ENCODE peak calls at places on chromosomes 5 and 9, in ten cellular contexts. C is stomach, R is H1, N is IMR-90, V is body of pancreas, P is ovary, Y is transverse colon, Q is HCT116, B is sigmoid colon, E is uterus. Z is an unnamed sample.

GRCh38 chr5:95317687-95318086 is 32.8 kb upstream of the MCTP1 start:
- DNase-seq in C (no peak), R (no peak), N (no peak), V (peak; percentile 12), P (no peak), Y (no peak), Q (no peak), B (no peak), E (no peak), Z (no peak)

GRCh38 chr5:179873711-179874110 is 15.1 kb upstream of the MRNIP start:
- DNase-seq in C (no peak), R (no peak), N (no peak), V (no peak), P (no peak), Y (no peak), Q (no peak), B (no peak), E (no peak), Z (no peak)

GRCh38 chr5:108484035-108484434 is 102.1 kb upstream of the FBXL17 start:
- DNase-seq in C (no peak), R (no peak), N (no peak), V (no peak), P (no peak), Y (no peak), Q (no peak), B (no peak), E (no peak), Z (no peak)

GRCh38 chr5:43305948-43306563 is 7.2 kb downstream of the HMGCS1 start:
- DNase-seq in C (no peak), R (no peak), N (peak; percentile 73), V (peak; percentile 54), P (no peak), Y (no peak), Q (peak; percentile 41), B (no peak), E (no peak), Z (no peak)

GRCh38 chr5:36724429-36725332 is 118.3 kb downstream of the SLC1A3 start:
- DNase-seq in C (peak; percentile 36), R (no peak), N (no peak), V (peak; percentile 58), P (no peak), Y (peak; percentile 64), Q (no peak), B (no peak), E (no peak), Z (peak; percentile 23)

GRCh38 chr9:130243015-130243881 is 22.3 kb upstream of the HMCN2 start:
- DNase-seq in C (peak; percentile 82), R (peak; percentile 98), N (peak; percentile 25), V (peak; percentile 76), P (peak; percentile 77), Y (peak; percentile 79), Q (peak; percentile 47), B (peak; percentile 87), E (peak; percentile 78), Z (no peak)

GRCh38 chr9:37678789-37679273 is 28.1 kb downstream of the FRMPD1 start:
- DNase-seq in C (no peak), R (no peak), N (no peak), V (no peak), P (no peak), Y (no peak), Q (peak; percentile 3), B (no peak), E (no peak), Z (no peak)

GRCh38 chr5:17248999-17249634 is 31.7 kb downstream of the BASP1 start:
- DNase-seq in C (no peak), R (no peak), N (peak; percentile 99), V (peak; percentile 22), P (no peak), Y (no peak), Q (no peak), B (no peak), E (no peak), Z (no peak)

GRCh38 chr5:55873234-55873633 is 22.1 kb downstream of the IL31RA start:
- DNase-seq in C (no peak), R (no peak), N (no peak), V (no peak), P (no peak), Y (no peak), Q (no peak), B (no peak), E (no peak), Z (no peak)

GRCh38 chr5:78504726-78505431 is 143.7 kb downstream of the LHFPL2 start:
- DNase-seq in C (peak; percentile 71), R (no peak), N (peak; percentile 100), V (peak; percentile 91), P (peak; percentile 92), Y (peak; percentile 72), Q (peak; percentile 38), B (peak; percentile 96), E (peak; percentile 93), Z (no peak)

GRCh38 chr5:74576941-74577456 is 63.5 kb downstream of the ENC1 start:
- DNase-seq in C (no peak), R (no peak), N (peak; percentile 58), V (peak; percentile 4), P (no peak), Y (no peak), Q (no peak), B (no peak), E (no peak), Z (no peak)

GRCh38 chr9:33263936-33264472 is 504 bp downstream of the BAG1 start:
- DNase-seq in C (peak; percentile 50), R (no peak), N (no peak), V (peak; percentile 52), P (peak; percentile 59), Y (peak; percentile 59), Q (no peak), B (peak; percentile 83), E (peak; percentile 56), Z (peak; percentile 49)

GRCh38 chr5:59328801-59329296 is 564.7 kb downstream of the PDE4D start:
- DNase-seq in C (no peak), R (no peak), N (peak; percentile 50), V (no peak), P (no peak), Y (no peak), Q (no peak), B (no peak), E (no peak), Z (no peak)

GRCh38 chr9:9004844-9005243 is 1205.3 kb upstream of the DMAC1 start:
- DNase-seq in C (no peak), R (no peak), N (no peak), V (no peak), P (no peak), Y (no peak), Q (no peak), B (no peak), E (no peak), Z (no peak)

GRCh38 chr9:95989304-95989703 is 113.8 kb downstream of the ERCC6L2 start:
- DNase-seq in C (no peak), R (no peak), N (peak; percentile 53), V (no peak), P (no peak), Y (no peak), Q (no peak), B (no peak), E (no peak), Z (no peak)

GRCh38 chr5:14721990-14722656 is 57.6 kb downstream of the OTULIN start:
- DNase-seq in C (no peak), R (no peak), N (peak; percentile 53), V (no peak), P (no peak), Y (no peak), Q (no peak), B (no peak), E (no peak), Z (no peak)

DNA sequence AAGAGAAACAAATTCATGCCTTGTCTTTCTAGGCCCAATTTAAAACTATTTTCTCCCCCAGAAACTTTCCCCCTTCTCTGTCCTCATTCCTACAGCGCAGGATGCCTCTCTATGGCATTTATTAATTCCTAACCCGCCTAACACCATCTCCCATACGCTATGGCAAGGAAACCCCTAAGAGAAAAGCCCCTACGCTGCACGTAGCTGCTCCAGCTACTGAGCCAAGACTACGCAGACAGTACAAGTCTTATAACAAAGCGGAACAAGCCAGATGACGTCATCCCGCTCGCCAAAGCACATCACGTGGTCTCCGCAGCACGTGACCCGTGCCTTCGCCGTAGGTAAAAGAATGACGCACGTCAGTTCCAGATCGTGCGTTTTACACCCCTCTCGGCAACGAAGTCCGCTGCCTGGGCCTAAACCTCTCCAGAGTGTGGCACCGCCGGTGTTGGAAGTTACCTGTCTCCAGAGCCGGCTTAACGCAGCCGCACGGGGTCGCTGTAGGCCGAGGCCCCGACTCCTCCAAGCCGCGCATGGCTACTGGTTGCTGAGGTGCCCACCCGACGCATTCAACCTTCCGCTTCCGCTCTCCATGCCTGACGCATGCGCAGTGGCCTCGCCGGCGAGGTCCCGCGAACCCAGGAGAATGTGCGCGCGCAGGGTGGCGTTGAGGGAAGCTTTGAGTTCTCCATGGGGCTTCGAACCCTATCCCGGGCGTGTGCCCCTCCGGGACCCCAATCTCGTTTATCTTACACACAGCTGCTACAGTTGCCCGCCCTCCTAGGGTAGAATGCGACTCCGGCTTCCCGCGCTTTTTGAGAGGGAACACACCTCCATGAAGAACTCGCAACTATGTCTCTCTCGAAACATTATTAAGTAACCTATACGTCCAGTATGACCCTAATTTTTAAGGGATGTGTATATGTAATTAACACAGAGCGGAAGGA is at the start of gene TRMO:
- DNase-seq in C (peak; percentile 99), R (peak; percentile 98), N (peak; percentile 99), V (peak; percentile 99), P (peak; percentile 98), Y (peak; percentile 98), Q (peak; percentile 98), B (peak; percentile 99), E (peak; percentile 96), Z (peak; percentile 93)
- TF ChIP-seq POLR2A in C (no peak), R (peak; percentile 90), N (peak; percentile 98), V (peak; percentile 97), P (peak; percentile 89), Y (peak; percentile 96), Q (peak; percentile 97), B (peak; percentile 85), E (peak; percentile 85), Z (no peak)

DNA sequence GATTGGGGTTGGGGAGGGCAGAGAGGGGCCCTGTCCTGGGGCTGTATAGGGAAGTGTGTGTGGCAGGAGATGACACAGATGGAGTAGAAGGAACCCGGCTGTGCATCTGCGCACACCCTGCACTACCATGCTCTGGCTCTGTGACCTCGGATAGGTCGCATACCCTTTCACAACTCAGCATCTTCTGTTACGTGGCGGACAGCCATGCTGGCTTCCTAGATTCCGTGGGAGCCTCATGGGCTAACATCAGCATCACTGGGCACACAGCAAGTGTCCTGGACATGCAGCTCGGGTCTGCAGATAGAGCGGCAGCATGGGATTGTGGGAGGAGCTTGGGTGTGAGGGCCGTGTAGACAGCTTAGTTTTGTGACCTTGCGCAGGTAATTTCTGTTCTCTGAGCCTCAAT is 9.2 kb downstream of the ARPC5L start:
- DNase-seq in C (no peak), R (no peak), N (no peak), V (no peak), P (no peak), Y (no peak), Q (no peak), B (no peak), E (no peak), Z (no peak)
- H3K4me3 ChIP-seq in C (peak overlapping the region; percentile 98), R (no peak overlapping the region), N (no peak overlapping the region), V (no peak overlapping the region), P (no peak overlapping the region), Y (no peak overlapping the region), Q (peak overlapping the region; percentile 91), B (no peak overlapping the region), E (no peak overlapping the region), Z (no peak overlapping the region)

GRCh38 chr5:140018517-140018916 is 24.6 kb downstream of the NRG2 start:
- DNase-seq in C (no peak), R (no peak), N (no peak), V (no peak), P (no peak), Y (no peak), Q (no peak), B (no peak), E (no peak), Z (no peak)
- H3K27me3 ChIP-seq in C (peaks cover under 1% of the 10 kb centered on the region), R (peaks cover 2% of the 10 kb centered on the region), N (peaks cover 47% of the 10 kb centered on the region), V (no peaks in the 10 kb centered on the region), P (no peaks in the 10 kb centered on the region), Y (peaks cover 15% of the 10 kb centered on the region), Q (peaks cover 11% of the 10 kb centered on the region), B (no peaks in the 10 kb centered on the region), E (no peaks in the 10 kb centered on the region), Z (no peaks in the 10 kb centered on the region)

GRCh38 chr5:7250004-7250403 is 145.9 kb upstream of the ADCY2 start:
- DNase-seq in C (no peak), R (no peak), N (no peak), V (no peak), P (no peak), Y (no peak), Q (no peak), B (no peak), E (no peak), Z (no peak)
- TF ChIP-seq POLR2A in C (no peak), R (no peak), N (no peak), V (no peak), P (no peak), Y (no peak), Q (no peak), B (no peak), E (no peak), Z (no peak)

Z was measured in esophagus squamous epithelium.